ENCODE peak calls at places on chromosomes 1 and 21, in five cellular contexts. B is GM12878, M is K562, W is H1, K is HepG2. G is an unnamed sample.

GRCh38 chr1:101025680-101026393 is at the start of gene DPH5:
- DNase-seq in K (peak), W (peak), B (peak), M (peak), G (peak)

GRCh38 chr1:154186177-154186576 is 5.7 kb downstream of the TPM3 start:
- DNase-seq in W (peak), M (peak), B (no peak), K (peak), G (peak)

GRCh38 chr1:91171906-91172305 is 150.1 kb upstream of the ZNF644 start:
- DNase-seq in M (no peak), K (no peak), B (no peak), W (no peak), G (no peak)

GRCh38 chr1:15951341-15952153 is 24.4 kb downstream of the ZBTB17 start:
- DNase-seq in K (no peak), B (no peak), W (no peak), M (peak), G (no peak)

GRCh38 chr1:101438359-101438758 is 201.5 kb downstream of the S1PR1 start:
- DNase-seq in M (no peak), K (peak), W (no peak), B (no peak), G (no peak)

GRCh38 chr1:211610779-211611556 is 32.0 kb upstream of the SLC30A1 start:
- DNase-seq in B (no peak), M (no peak), K (peak), W (no peak), G (peak)

GRCh38 chr1:85339089-85339488 is 62.7 kb upstream of the BCL10 start:
- DNase-seq in K (peak), B (no peak), W (no peak), M (peak), G (no peak)

GRCh38 chr1:178324003-178324402 is 172.8 kb downstream of the CLEC20A start:
- DNase-seq in K (no peak), M (no peak), W (no peak), B (no peak), G (no peak)

GRCh38 chr21:42150458-42151085 is 68.4 kb upstream of the ABCG1 start:
- DNase-seq in W (no peak), K (no peak), M (no peak), B (no peak), G (no peak)

GRCh38 chr1:69976896-69977295 is 228.5 kb downstream of the LRRC40 start:
- DNase-seq in K (no peak), W (no peak), B (no peak), M (peak), G (no peak)

GRCh38 chr1:199463521-199464127 is 563.9 kb upstream of the NR5A2 start:
- DNase-seq in M (peak), W (no peak), B (peak), K (peak), G (peak)

GRCh38 chr1:226973371-226973897 is 33.3 kb downstream of the COQ8A start:
- DNase-seq in B (no peak), M (no peak), K (no peak), W (no peak), G (no peak)

GRCh38 chr1:239255628-239256160 is 130.7 kb upstream of the CHRM3 start:
- DNase-seq in W (no peak), K (no peak), B (no peak), M (no peak), G (no peak)

GRCh38 chr1:239250353-239251035 is 135.9 kb upstream of the CHRM3 start:
- DNase-seq in K (no peak), B (no peak), M (no peak), W (no peak), G (peak)

GRCh38 chr1:239247299-239247698 is 139.1 kb upstream of the CHRM3 start:
- DNase-seq in K (no peak), W (no peak), B (no peak), M (no peak), G (no peak)

GRCh38 chr1:239253032-239253431 is 133.3 kb upstream of the CHRM3 start:
- DNase-seq in B (no peak), K (no peak), W (no peak), M (no peak), G (peak)
- TF ChIP-seq KDM1A in B (no peak), K (no peak), W (no peak), M (no peak), G (no peak)

DNA sequence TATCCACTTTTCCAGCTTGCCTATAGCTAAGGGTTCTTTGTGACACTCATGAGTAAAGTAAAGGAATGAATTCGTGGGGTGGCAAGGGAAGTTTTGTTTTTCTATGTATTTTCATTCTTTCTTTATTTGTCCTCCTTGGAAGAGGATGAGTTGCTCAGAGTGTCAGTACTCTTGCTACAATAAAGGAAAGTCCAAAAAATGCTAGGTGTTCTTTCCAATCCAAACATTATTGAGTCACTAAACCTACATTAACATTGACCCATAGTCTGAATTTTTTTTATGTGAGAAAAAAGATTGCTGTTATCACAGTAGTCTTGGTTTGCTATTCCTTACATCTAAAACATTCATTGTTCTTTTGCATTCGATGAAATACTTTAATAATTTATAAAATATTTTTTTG is 959.9 kb upstream of the ADGRL4 start:
- DNase-seq in W (no peak), B (no peak), M (no peak), K (no peak), G (no peak)
- TF ChIP-seq KDM1A in W (no peak), B (no peak), M (no peak), K (no peak), G (no peak)

DNA sequence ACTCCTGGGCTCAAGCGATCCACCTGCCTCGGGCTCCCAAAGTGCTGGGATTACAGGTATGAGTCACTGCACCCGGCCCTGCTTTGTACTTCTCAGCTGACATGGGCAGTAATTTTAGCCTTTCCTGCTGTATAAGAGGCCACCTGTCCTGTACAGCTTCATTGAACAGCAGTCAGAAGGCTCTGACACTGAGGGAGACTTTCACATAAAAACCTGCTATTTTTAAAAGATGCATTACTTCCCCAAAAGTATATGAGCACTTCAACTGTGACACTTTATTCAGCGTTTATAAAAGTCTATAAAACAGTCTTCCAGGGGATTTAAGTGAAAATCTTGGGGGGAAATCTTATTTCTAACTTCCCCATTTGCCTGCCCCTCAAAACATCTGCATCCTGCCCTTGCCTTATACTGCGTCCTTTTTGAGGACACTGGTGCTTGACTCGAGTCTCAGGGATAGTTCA is 17.6 kb downstream of the RNU5D-1 start:
- DNase-seq in K (no peak), M (no peak), B (no peak), W (no peak), G (no peak)
- TF ChIP-seq KDM1A in K (no peak), M (no peak), B (no peak), W (no peak), G (no peak)

GRCh38 chr21:33660406-33660805 is 18.1 kb downstream of the ITSN1 start:
- DNase-seq in W (no peak), B (no peak), M (no peak), K (no peak), G (no peak)

GRCh38 chr21:33662046-33662445 is 19.7 kb downstream of the ITSN1 start:
- DNase-seq in B (no peak), M (no peak), K (no peak), W (no peak), G (no peak)

GRCh38 chr21:33663241-33663640 is 20.9 kb downstream of the ITSN1 start:
- DNase-seq in B (no peak), W (no peak), M (no peak), K (no peak), G (no peak)

GRCh38 chr21:33659550-33659949 is 17.2 kb downstream of the ITSN1 start:
- DNase-seq in K (no peak), M (no peak), B (no peak), W (no peak), G (no peak)

GRCh38 chr21:33661146-33661545 is 18.8 kb downstream of the ITSN1 start:
- DNase-seq in K (no peak), B (no peak), W (no peak), M (no peak), G (no peak)
- TF ChIP-seq KDM1A in K (no peak), B (no peak), W (no peak), M (no peak), G (no peak)

GRCh38 chr1:54230507-54231339 is 30.8 kb downstream of the MRPL37 start:
- DNase-seq in M (peak), W (no peak), B (no peak), K (no peak), G (no peak)

GRCh38 chr1:54227836-54228435 is 28.0 kb downstream of the MRPL37 start:
- DNase-seq in M (no peak), W (no peak), K (no peak), B (no peak), G (no peak)

GRCh38 chr1:54227091-54227602 is 27.2 kb downstream of the MRPL37 start:
- DNase-seq in B (no peak), W (no peak), M (no peak), K (peak), G (peak)

GRCh38 chr1:54228638-54229079 is 28.7 kb downstream of the MRPL37 start:
- DNase-seq in B (no peak), M (no peak), W (no peak), K (no peak), G (no peak)

DNA sequence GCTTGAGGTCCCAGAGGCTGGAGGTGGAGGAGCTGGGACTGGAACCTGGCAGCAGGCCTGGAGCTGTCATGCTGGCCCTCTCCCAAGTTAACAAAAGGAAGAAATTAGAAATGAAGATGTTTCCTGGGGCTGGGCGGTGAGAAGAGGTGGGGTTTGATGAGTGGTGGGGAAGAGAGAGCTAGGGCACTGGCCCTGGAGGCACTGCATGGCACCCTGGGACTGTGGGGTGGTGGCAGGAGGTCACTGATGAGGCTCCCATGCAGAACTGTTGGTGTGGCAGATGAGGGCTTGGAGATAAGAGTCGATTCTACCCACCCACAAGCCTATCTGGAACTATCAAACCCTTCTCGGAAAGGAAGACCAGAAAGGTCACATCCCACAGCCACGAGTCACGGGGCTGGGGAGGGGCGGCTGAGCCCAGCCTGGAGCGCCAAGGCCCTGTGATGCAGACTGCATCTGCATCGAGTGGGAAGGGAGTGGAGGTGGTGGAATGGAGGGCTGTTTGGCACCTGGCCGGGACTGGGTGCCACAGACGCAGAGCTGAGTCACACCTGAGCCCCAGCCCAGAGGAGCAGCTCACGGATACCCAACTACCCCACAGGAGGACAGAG is 29.4 kb downstream of the MRPL37 start:
- DNase-seq in W (no peak), K (peak), M (peak), B (no peak), G (peak)
- TF ChIP-seq KDM1A in W (no peak), K (no peak), M (no peak), B (no peak), G (no peak)

GRCh38 chr1:24295547-24295946 is 23.6 kb upstream of the GRHL3 start:
- DNase-seq in M (no peak), W (no peak), B (no peak), K (no peak), G (no peak)
- TF ChIP-seq KDM1A in M (no peak), W (no peak), B (no peak), K (no peak), G (no peak)

DNA sequence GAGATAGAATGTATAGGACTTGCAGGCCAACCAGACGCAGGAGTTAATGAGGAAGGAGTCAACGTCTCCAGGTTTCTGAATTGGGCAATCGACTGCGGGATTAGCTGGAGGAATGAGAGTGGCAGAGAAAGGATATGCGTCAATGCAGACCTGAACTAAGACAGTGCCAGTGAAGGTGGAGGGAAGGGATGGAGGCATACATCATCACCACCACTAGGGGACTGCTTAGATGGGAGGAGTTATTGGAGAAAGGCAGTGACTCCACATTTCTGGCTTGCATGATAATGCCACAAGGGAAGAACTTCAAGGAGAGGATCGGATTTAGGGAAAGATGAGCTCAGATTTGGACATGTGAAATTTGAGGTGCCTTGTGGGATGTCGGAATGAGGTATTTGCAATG is 17.4 kb downstream of the VASH2 start:
- DNase-seq in W (peak), K (peak), B (no peak), M (peak), G (peak)
- TF ChIP-seq KDM1A in W (no peak), K (no peak), B (no peak), M (peak), G (no peak)

GRCh38 chr1:20359451-20360330 is 69.0 kb downstream of the VWA5B1 start:
- DNase-seq in B (no peak), W (no peak), M (no peak), K (no peak), G (no peak)
- TF ChIP-seq KDM1A in B (no peak), W (no peak), M (no peak), K (no peak), G (no peak)